ENCODE peak calls at places on chromosomes 7 and 10, in ten cellular contexts. One of them, this sample, is unnamed.

GRCh38 chr10:33010132-33011037 is 52.4 kb upstream of the ITGB1 start:
- DNase-seq in activated CD4-positive, alpha-beta T cell treated with anti-CD3 and anti-CD28 coated beads, Interleukin-2, amount 50 U/mL, for 1 hour: peak
- DNase-seq in left ventricle myocardium superior: no peak
- DNase-seq in NCI-H1105 treated with DMSO at 0.1 percent for 48 hours: no peak
- DNase-seq in activated T-cell treated with anti-CD3 and anti-CD28 coated beads, Interleukin-2, amount 50 U/mL, for 72 hours: peak
- DNase-seq in midbrain: no peak
- DNase-seq in HEK293T: peak
- DNase-seq in suprapubic skin: no peak
- DNase-seq in GM19239: no peak
- DNase-seq in activated naive CD8-positive, alpha-beta T cell treated with anti-CD3 and anti-CD28 coated beads, Interleukin-2, amount 50 U/mL, for 24 hours: no peak
- DNase-seq in this sample: no peak

GRCh38 chr10:42488416-42488815 is 150.0 kb downstream of the ZNF33B start:
- DNase-seq in activated CD4-positive, alpha-beta T cell treated with anti-CD3 and anti-CD28 coated beads, Interleukin-2, amount 50 U/mL, for 1 hour: no peak
- DNase-seq in left ventricle myocardium superior: no peak
- DNase-seq in NCI-H1105 treated with DMSO at 0.1 percent for 48 hours: no peak
- DNase-seq in activated T-cell treated with anti-CD3 and anti-CD28 coated beads, Interleukin-2, amount 50 U/mL, for 72 hours: no peak
- DNase-seq in HEK293T: no peak
- DNase-seq in midbrain: no peak
- DNase-seq in activated naive CD8-positive, alpha-beta T cell treated with anti-CD3 and anti-CD28 coated beads, Interleukin-2, amount 50 U/mL, for 24 hours: no peak
- DNase-seq in suprapubic skin: no peak
- DNase-seq in GM19239: no peak
- DNase-seq in this sample: no peak

GRCh38 chr7:34299066-34299465 is 359.0 kb upstream of the NPSR1 start:
- DNase-seq in activated T-cell treated with anti-CD3 and anti-CD28 coated beads, Interleukin-2, amount 50 U/mL, for 72 hours: no peak
- DNase-seq in suprapubic skin: no peak
- DNase-seq in left ventricle myocardium superior: no peak
- DNase-seq in activated CD4-positive, alpha-beta T cell treated with anti-CD3 and anti-CD28 coated beads, Interleukin-2, amount 50 U/mL, for 1 hour: no peak
- DNase-seq in midbrain: no peak
- DNase-seq in HEK293T: no peak
- DNase-seq in GM19239: no peak
- DNase-seq in activated naive CD8-positive, alpha-beta T cell treated with anti-CD3 and anti-CD28 coated beads, Interleukin-2, amount 50 U/mL, for 24 hours: no peak
- DNase-seq in NCI-H1105 treated with DMSO at 0.1 percent for 48 hours: no peak
- DNase-seq in this sample: no peak

GRCh38 chr7:111113263-111114017 is 22.5 kb downstream of the LRRN3 start:
- DNase-seq in activated CD4-positive, alpha-beta T cell treated with anti-CD3 and anti-CD28 coated beads, Interleukin-2, amount 50 U/mL, for 1 hour: no peak
- DNase-seq in NCI-H1105 treated with DMSO at 0.1 percent for 48 hours: no peak
- DNase-seq in GM19239: no peak
- DNase-seq in midbrain: no peak
- DNase-seq in activated T-cell treated with anti-CD3 and anti-CD28 coated beads, Interleukin-2, amount 50 U/mL, for 72 hours: no peak
- DNase-seq in left ventricle myocardium superior: no peak
- DNase-seq in suprapubic skin: no peak
- DNase-seq in activated naive CD8-positive, alpha-beta T cell treated with anti-CD3 and anti-CD28 coated beads, Interleukin-2, amount 50 U/mL, for 24 hours: no peak
- DNase-seq in HEK293T: no peak
- DNase-seq in this sample: no peak

GRCh38 chr7:129169171-129169643 is 19.2 kb upstream of the SMO start:
- DNase-seq in GM19239: no peak
- DNase-seq in suprapubic skin: no peak
- DNase-seq in midbrain: peak
- DNase-seq in activated naive CD8-positive, alpha-beta T cell treated with anti-CD3 and anti-CD28 coated beads, Interleukin-2, amount 50 U/mL, for 24 hours: peak
- DNase-seq in activated T-cell treated with anti-CD3 and anti-CD28 coated beads, Interleukin-2, amount 50 U/mL, for 72 hours: peak
- DNase-seq in activated CD4-positive, alpha-beta T cell treated with anti-CD3 and anti-CD28 coated beads, Interleukin-2, amount 50 U/mL, for 1 hour: peak
- DNase-seq in left ventricle myocardium superior: peak
- DNase-seq in NCI-H1105 treated with DMSO at 0.1 percent for 48 hours: peak
- DNase-seq in HEK293T: no peak
- DNase-seq in this sample: peak

GRCh38 chr7:7157177-7157886 is 25.0 kb upstream of the C1GALT1 start:
- DNase-seq in midbrain: no peak
- DNase-seq in activated CD4-positive, alpha-beta T cell treated with anti-CD3 and anti-CD28 coated beads, Interleukin-2, amount 50 U/mL, for 1 hour: peak
- DNase-seq in activated T-cell treated with anti-CD3 and anti-CD28 coated beads, Interleukin-2, amount 50 U/mL, for 72 hours: peak
- DNase-seq in NCI-H1105 treated with DMSO at 0.1 percent for 48 hours: no peak
- DNase-seq in left ventricle myocardium superior: no peak
- DNase-seq in suprapubic skin: no peak
- DNase-seq in activated naive CD8-positive, alpha-beta T cell treated with anti-CD3 and anti-CD28 coated beads, Interleukin-2, amount 50 U/mL, for 24 hours: peak
- DNase-seq in HEK293T: no peak
- DNase-seq in GM19239: peak
- DNase-seq in this sample: no peak

GRCh38 chr10:98638920-98639319 is 192.2 kb upstream of the HPS1 start:
- DNase-seq in activated naive CD8-positive, alpha-beta T cell treated with anti-CD3 and anti-CD28 coated beads, Interleukin-2, amount 50 U/mL, for 24 hours: no peak
- DNase-seq in NCI-H1105 treated with DMSO at 0.1 percent for 48 hours: no peak
- DNase-seq in GM19239: no peak
- DNase-seq in suprapubic skin: no peak
- DNase-seq in left ventricle myocardium superior: no peak
- DNase-seq in HEK293T: no peak
- DNase-seq in midbrain: no peak
- DNase-seq in activated CD4-positive, alpha-beta T cell treated with anti-CD3 and anti-CD28 coated beads, Interleukin-2, amount 50 U/mL, for 1 hour: no peak
- DNase-seq in activated T-cell treated with anti-CD3 and anti-CD28 coated beads, Interleukin-2, amount 50 U/mL, for 72 hours: no peak
- DNase-seq in this sample: no peak

GRCh38 chr10:103433858-103434257 is 18.3 kb downstream of the CALHM2 start:
- DNase-seq in suprapubic skin: no peak
- DNase-seq in activated T-cell treated with anti-CD3 and anti-CD28 coated beads, Interleukin-2, amount 50 U/mL, for 72 hours: no peak
- DNase-seq in HEK293T: no peak
- DNase-seq in GM19239: no peak
- DNase-seq in midbrain: no peak
- DNase-seq in activated CD4-positive, alpha-beta T cell treated with anti-CD3 and anti-CD28 coated beads, Interleukin-2, amount 50 U/mL, for 1 hour: no peak
- DNase-seq in left ventricle myocardium superior: peak
- DNase-seq in activated naive CD8-positive, alpha-beta T cell treated with anti-CD3 and anti-CD28 coated beads, Interleukin-2, amount 50 U/mL, for 24 hours: no peak
- DNase-seq in NCI-H1105 treated with DMSO at 0.1 percent for 48 hours: no peak
- DNase-seq in this sample: no peak

GRCh38 chr10:77251297-77252013 is 386.2 kb downstream of the KCNMA1 start:
- DNase-seq in GM19239: no peak
- DNase-seq in activated naive CD8-positive, alpha-beta T cell treated with anti-CD3 and anti-CD28 coated beads, Interleukin-2, amount 50 U/mL, for 24 hours: peak
- DNase-seq in HEK293T: peak
- DNase-seq in activated T-cell treated with anti-CD3 and anti-CD28 coated beads, Interleukin-2, amount 50 U/mL, for 72 hours: peak
- DNase-seq in activated CD4-positive, alpha-beta T cell treated with anti-CD3 and anti-CD28 coated beads, Interleukin-2, amount 50 U/mL, for 1 hour: no peak
- DNase-seq in suprapubic skin: no peak
- DNase-seq in left ventricle myocardium superior: no peak
- DNase-seq in midbrain: no peak
- DNase-seq in NCI-H1105 treated with DMSO at 0.1 percent for 48 hours: no peak
- DNase-seq in this sample: no peak

GRCh38 chr7:2440608-2441245 is 35.5 kb downstream of the GRIFIN start:
- DNase-seq in suprapubic skin: no peak
- DNase-seq in left ventricle myocardium superior: peak
- DNase-seq in NCI-H1105 treated with DMSO at 0.1 percent for 48 hours: no peak
- DNase-seq in activated naive CD8-positive, alpha-beta T cell treated with anti-CD3 and anti-CD28 coated beads, Interleukin-2, amount 50 U/mL, for 24 hours: no peak
- DNase-seq in midbrain: no peak
- DNase-seq in activated T-cell treated with anti-CD3 and anti-CD28 coated beads, Interleukin-2, amount 50 U/mL, for 72 hours: no peak
- DNase-seq in GM19239: no peak
- DNase-seq in activated CD4-positive, alpha-beta T cell treated with anti-CD3 and anti-CD28 coated beads, Interleukin-2, amount 50 U/mL, for 1 hour: no peak
- DNase-seq in HEK293T: peak
- DNase-seq in this sample: no peak

GRCh38 chr7:93574646-93575554 is at the start of gene CALCR:
- DNase-seq in HEK293T: peak
- DNase-seq in NCI-H1105 treated with DMSO at 0.1 percent for 48 hours: peak
- DNase-seq in activated CD4-positive, alpha-beta T cell treated with anti-CD3 and anti-CD28 coated beads, Interleukin-2, amount 50 U/mL, for 1 hour: no peak
- DNase-seq in activated naive CD8-positive, alpha-beta T cell treated with anti-CD3 and anti-CD28 coated beads, Interleukin-2, amount 50 U/mL, for 24 hours: no peak
- DNase-seq in midbrain: no peak
- DNase-seq in suprapubic skin: no peak
- DNase-seq in GM19239: no peak
- DNase-seq in activated T-cell treated with anti-CD3 and anti-CD28 coated beads, Interleukin-2, amount 50 U/mL, for 72 hours: no peak
- DNase-seq in left ventricle myocardium superior: peak
- DNase-seq in this sample: no peak

GRCh38 chr7:120729300-120729699 is 128.6 kb downstream of the TSPAN12 start:
- DNase-seq in HEK293T: no peak
- DNase-seq in suprapubic skin: no peak
- DNase-seq in activated naive CD8-positive, alpha-beta T cell treated with anti-CD3 and anti-CD28 coated beads, Interleukin-2, amount 50 U/mL, for 24 hours: no peak
- DNase-seq in GM19239: no peak
- DNase-seq in activated CD4-positive, alpha-beta T cell treated with anti-CD3 and anti-CD28 coated beads, Interleukin-2, amount 50 U/mL, for 1 hour: no peak
- DNase-seq in NCI-H1105 treated with DMSO at 0.1 percent for 48 hours: no peak
- DNase-seq in activated T-cell treated with anti-CD3 and anti-CD28 coated beads, Interleukin-2, amount 50 U/mL, for 72 hours: no peak
- DNase-seq in left ventricle myocardium superior: no peak
- DNase-seq in midbrain: no peak
- DNase-seq in this sample: peak

GRCh38 chr10:101000602-101000991 is 989 bp downstream of the LZTS2 start:
- DNase-seq in left ventricle myocardium superior: no peak
- DNase-seq in activated T-cell treated with anti-CD3 and anti-CD28 coated beads, Interleukin-2, amount 50 U/mL, for 72 hours: no peak
- DNase-seq in activated naive CD8-positive, alpha-beta T cell treated with anti-CD3 and anti-CD28 coated beads, Interleukin-2, amount 50 U/mL, for 24 hours: no peak
- DNase-seq in NCI-H1105 treated with DMSO at 0.1 percent for 48 hours: no peak
- DNase-seq in activated CD4-positive, alpha-beta T cell treated with anti-CD3 and anti-CD28 coated beads, Interleukin-2, amount 50 U/mL, for 1 hour: no peak
- DNase-seq in midbrain: no peak
- DNase-seq in suprapubic skin: no peak
- DNase-seq in HEK293T: no peak
- DNase-seq in GM19239: no peak
- DNase-seq in this sample: no peak

GRCh38 chr10:29471483-29471859 is 163.3 kb downstream of the SVIL start:
- DNase-seq in activated T-cell treated with anti-CD3 and anti-CD28 coated beads, Interleukin-2, amount 50 U/mL, for 72 hours: no peak
- DNase-seq in GM19239: no peak
- DNase-seq in HEK293T: no peak
- DNase-seq in NCI-H1105 treated with DMSO at 0.1 percent for 48 hours: no peak
- DNase-seq in activated CD4-positive, alpha-beta T cell treated with anti-CD3 and anti-CD28 coated beads, Interleukin-2, amount 50 U/mL, for 1 hour: no peak
- DNase-seq in left ventricle myocardium superior: no peak
- DNase-seq in midbrain: no peak
- DNase-seq in suprapubic skin: no peak
- DNase-seq in activated naive CD8-positive, alpha-beta T cell treated with anti-CD3 and anti-CD28 coated beads, Interleukin-2, amount 50 U/mL, for 24 hours: no peak
- DNase-seq in this sample: no peak

GRCh38 chr7:95628831-95629439 is 32.6 kb upstream of the PDK4 start:
- DNase-seq in HEK293T: no peak
- DNase-seq in activated naive CD8-positive, alpha-beta T cell treated with anti-CD3 and anti-CD28 coated beads, Interleukin-2, amount 50 U/mL, for 24 hours: no peak
- DNase-seq in suprapubic skin: no peak
- DNase-seq in activated T-cell treated with anti-CD3 and anti-CD28 coated beads, Interleukin-2, amount 50 U/mL, for 72 hours: no peak
- DNase-seq in GM19239: no peak
- DNase-seq in midbrain: no peak
- DNase-seq in NCI-H1105 treated with DMSO at 0.1 percent for 48 hours: peak
- DNase-seq in activated CD4-positive, alpha-beta T cell treated with anti-CD3 and anti-CD28 coated beads, Interleukin-2, amount 50 U/mL, for 1 hour: no peak
- DNase-seq in left ventricle myocardium superior: no peak
- DNase-seq in this sample: no peak